ENCODE peak calls at places on chromosomes 7 and 10, in six cellular contexts. C is activated naive CD4-positive, alpha-beta T cell treated with anti-CD3 and anti-CD28 coated beads, Interleukin-2, amount 10 ng/mL, durations not matched to agents 7 days and 5 days; Y is NCI-H187; R is foreskin fibroblast; V is KBM-7; B is GM12865. Z is an unnamed sample.
A peak's percentile ranks its signal among the peaks of the same experiment; 100 is the strongest.

GRCh38 chr10:97267671-97268070 is 24.8 kb downstream of the ARHGAP19 start:
- DNase-seq in C (no peak), Y (no peak), B (no peak), V (no peak), R (no peak), Z (no peak)

GRCh38 chr7:114481995-114482394 is 67.4 kb downstream of the FOXP2 start:
- DNase-seq in C (no peak), Y (no peak), B (no peak), V (no peak), R (peak; percentile 30), Z (no peak)

GRCh38 chr10:6353526-6353925 is 150.8 kb downstream of the PFKFB3 start:
- DNase-seq in B (no peak), V (no peak), R (no peak), C (no peak), Y (no peak), Z (no peak)

GRCh38 chr10:104580774-104581675 is 60.1 kb upstream of the SORCS3 start:
- DNase-seq in R (peak; percentile 55), V (peak; percentile 65), B (peak; percentile 72), Y (no peak), C (peak; percentile 77), Z (peak; percentile 67)

GRCh38 chr7:66837007-66837406 is 84.0 kb upstream of the TMEM248 start:
- DNase-seq in R (peak; percentile 12), V (peak; percentile 75), C (peak; percentile 58), Y (peak; percentile 74), B (peak; percentile 78), Z (peak; percentile 92)

GRCh38 chr7:30206466-30206865 is 71.7 kb downstream of the MTURN start:
- DNase-seq in Y (no peak), C (no peak), V (no peak), B (no peak), R (peak; percentile 14), Z (no peak)

GRCh38 chr7:97013025-97013424 is 7.7 kb downstream of the DLX6 start:
- DNase-seq in Y (no peak), B (no peak), C (no peak), R (no peak), V (no peak), Z (no peak)

GRCh38 chr10:46282460-46283216 is 4.2 kb upstream of the ANTXRL start:
- DNase-seq in R (peak; percentile 58), Y (no peak), B (peak; percentile 52), V (peak; percentile 60), C (peak; percentile 62), Z (peak; percentile 54)

GRCh38 chr10:102120142-102120986 is at the start of gene LDB1:
- DNase-seq in B (peak; percentile 86), C (peak; percentile 80), R (peak; percentile 71), V (peak; percentile 88), Y (no peak), Z (peak; percentile 91)

GRCh38 chr7:116139007-116139406 is 71.3 kb upstream of the TES start:
- DNase-seq in Y (no peak), R (no peak), C (no peak), B (no peak), V (no peak), Z (no peak)

GRCh38 chr10:132679217-132679595 is 106.7 kb downstream of the NKX6-2 start:
- DNase-seq in V (no peak), Y (no peak), R (no peak), C (peak; percentile 14), B (no peak), Z (no peak)

GRCh38 chr10:113441220-113441619 is 111.6 kb upstream of the HABP2 start:
- DNase-seq in C (no peak), Y (no peak), B (no peak), R (no peak), V (no peak), Z (no peak)

GRCh38 chr7:114426380-114426779 is 11.8 kb downstream of the FOXP2 start:
- DNase-seq in V (no peak), Y (peak; percentile 53), R (no peak), C (no peak), B (no peak), Z (no peak)

GRCh38 chr7:29287366-29287765 is 92.8 kb downstream of the CHN2 start:
- DNase-seq in C (no peak), B (no peak), V (no peak), R (peak; percentile 51), Y (no peak), Z (no peak)

GRCh38 chr7:105718511-105718925 is 137.2 kb upstream of the EFCAB10 start:
- DNase-seq in Y (no peak), V (peak; percentile 55), B (no peak), C (no peak), R (no peak), Z (peak; percentile 40)

GRCh38 chr7:586494-586893 is 66.8 kb upstream of the PDGFA start:
- DNase-seq in C (no peak), R (no peak), Y (no peak), B (no peak), V (no peak), Z (no peak)

GRCh38 chr7:142808802-142809583 is 38.2 kb downstream of the PRSS2 start:
- DNase-seq in C (peak; percentile 98), B (peak; percentile 98), R (no peak), Y (no peak), V (peak; percentile 23), Z (no peak)

GRCh38 chr7:158102897-158103296 is 484.7 kb downstream of the PTPRN2 start:
- DNase-seq in Y (no peak), C (no peak), R (no peak), B (no peak), V (no peak), Z (no peak)